ENCODE peak calls at places on chromosomes 1 and 21, in five cellular contexts. P is uterus; Y is neuronal stem cell; R is CD8-positive, alpha-beta T cell; O is IMR-90. N is an unnamed sample.
A peak's percentile ranks its signal among the peaks of the same experiment; 100 is the strongest.

GRCh38 chr1:15948091-15948591 is 27.8 kb downstream of the ZBTB17 start:
- DNase-seq in P (no peak), Y (no peak), R (no peak), O (no peak), N (no peak)

GRCh38 chr1:212229654-212230053 is 55.6 kb upstream of the PPP2R5A start:
- DNase-seq in P (peak; percentile 43), Y (no peak), R (no peak), O (peak; percentile 85), N (no peak)

GRCh38 chr1:224727851-224728250 is 111.7 kb downstream of the CNIH3 start:
- DNase-seq in P (peak; percentile 25), Y (no peak), R (no peak), O (no peak), N (no peak)

GRCh38 chr1:94125551-94126514 is 4.9 kb upstream of the ABCA4 start:
- DNase-seq in P (no peak), Y (no peak), R (no peak), O (no peak), N (no peak)

GRCh38 chr1:164774819-164775654 is 216.1 kb downstream of the PBX1 start:
- DNase-seq in P (peak; percentile 26), Y (no peak), R (peak; percentile 1), O (no peak), N (no peak)

GRCh38 chr1:237220243-237220642 is 178.3 kb downstream of the RYR2 start:
- DNase-seq in P (no peak), Y (no peak), R (no peak), O (no peak), N (no peak)

GRCh38 chr1:235953801-235954200 is 87.1 kb upstream of the LYST start:
- DNase-seq in P (no peak), Y (no peak), R (no peak), O (peak; percentile 92), N (no peak)

GRCh38 chr1:226981838-226982237 is 41.7 kb downstream of the COQ8A start:
- DNase-seq in P (no peak), Y (no peak), R (no peak), O (no peak), N (no peak)

GRCh38 chr1:91099746-91100621 is 78.1 kb upstream of the ZNF644 start:
- DNase-seq in P (no peak), Y (no peak), R (no peak), O (no peak), N (no peak)

GRCh38 chr1:32201011-32201855 is 838 bp downstream of the CCDC28B start:
- DNase-seq in P (peak; percentile 66), Y (no peak), R (peak; percentile 72), O (peak; percentile 67), N (peak; percentile 59)

GRCh38 chr1:39525366-39526165 is 34.1 kb downstream of the BMP8A start:
- DNase-seq in P (no peak), Y (no peak), R (peak; percentile 19), O (no peak), N (no peak)

GRCh38 chr1:81349194-81349965 is 451.4 kb upstream of the ADGRL2 start:
- DNase-seq in P (no peak), Y (peak; percentile 8), R (no peak), O (no peak), N (no peak)

GRCh38 chr1:234989479-234990327 is 138.9 kb downstream of the TOMM20 start:
- DNase-seq in P (no peak), Y (no peak), R (no peak), O (no peak), N (no peak)

GRCh38 chr1:118970451-118970850 is 17.7 kb downstream of the TBX15 start:
- DNase-seq in P (no peak), Y (no peak), R (no peak), O (no peak), N (no peak)
- H3K27me3 ChIP-seq in P (no peaks in the 10 kb centered on the region), Y (no peaks in the 10 kb centered on the region), R (no peaks in the 10 kb centered on the region), O (peaks cover 4% of the 10 kb centered on the region), N (peaks cover 9% of the 10 kb centered on the region)

GRCh38 chr21:32602099-32602498 is 10.1 kb downstream of the CFAP298 start:
- DNase-seq in P (no peak), Y (no peak), R (no peak), O (no peak), N (no peak)

GRCh38 chr21:32605469-32605868 is 6.7 kb downstream of the CFAP298 start:
- DNase-seq in P (no peak), Y (no peak), R (no peak), O (no peak), N (no peak)

GRCh38 chr21:32599146-32599925 is 12.8 kb downstream of the CFAP298 start:
- DNase-seq in P (no peak), Y (no peak), R (no peak), O (no peak), N (no peak)

GRCh38 chr21:32604484-32604883 is 7.7 kb downstream of the CFAP298 start:
- DNase-seq in P (no peak), Y (no peak), R (no peak), O (no peak), N (no peak)

DNA sequence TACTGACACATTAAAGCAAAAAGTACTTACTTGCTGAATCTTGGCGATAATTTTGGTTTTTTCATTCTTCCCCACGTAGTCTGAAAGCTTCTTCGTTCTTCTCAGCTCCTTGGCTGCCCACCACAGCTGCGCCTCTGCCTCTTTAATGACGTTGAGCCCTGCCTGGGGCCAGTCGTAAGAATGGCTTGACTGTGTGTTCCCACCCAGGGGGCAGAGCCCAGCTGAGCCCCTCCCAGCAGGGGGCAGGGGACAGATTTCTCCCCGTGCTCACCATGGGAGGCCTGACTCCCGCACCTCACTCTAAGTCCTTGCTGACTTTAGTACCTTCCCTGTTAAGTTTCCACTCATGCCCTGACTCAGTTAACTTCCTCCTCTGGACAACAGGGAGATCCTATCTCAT is 9.0 kb downstream of the CFAP298 start:
- DNase-seq in P (no peak), Y (no peak), R (no peak), O (no peak), N (no peak)
- H3K27ac ChIP-seq in P (no peak overlapping the region), Y (no peak overlapping the region), R (no peak overlapping the region), O (no peak overlapping the region), N (no peak overlapping the region)

DNA sequence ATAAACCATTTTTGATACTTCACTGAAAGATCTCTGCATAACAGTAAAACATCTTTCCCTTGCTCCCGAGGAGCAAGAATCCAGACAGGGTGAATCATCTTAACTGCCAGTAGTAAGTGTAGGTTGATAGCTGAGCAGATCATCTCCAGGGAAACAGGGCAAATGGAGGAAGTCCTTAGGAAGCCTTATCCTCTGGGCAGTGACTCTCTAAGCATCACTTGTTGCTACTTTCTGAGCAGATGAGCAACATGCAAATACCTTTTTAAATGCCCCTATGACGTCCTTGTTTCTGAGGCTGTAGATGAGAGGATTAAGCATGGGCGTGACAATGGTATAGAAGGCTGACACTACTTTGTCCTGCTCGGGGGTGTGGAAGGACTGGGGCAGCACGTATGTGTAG is 8.9 kb downstream of the OR2T11 start:
- DNase-seq in P (no peak), Y (no peak), R (no peak), O (no peak), N (no peak)
- H3K9me3 ChIP-seq in P (no peaks in the 10 kb centered on the region), Y (no peaks in the 10 kb centered on the region), R (no peaks in the 10 kb centered on the region), O (no peaks in the 10 kb centered on the region), N (no peaks in the 10 kb centered on the region)

DNA sequence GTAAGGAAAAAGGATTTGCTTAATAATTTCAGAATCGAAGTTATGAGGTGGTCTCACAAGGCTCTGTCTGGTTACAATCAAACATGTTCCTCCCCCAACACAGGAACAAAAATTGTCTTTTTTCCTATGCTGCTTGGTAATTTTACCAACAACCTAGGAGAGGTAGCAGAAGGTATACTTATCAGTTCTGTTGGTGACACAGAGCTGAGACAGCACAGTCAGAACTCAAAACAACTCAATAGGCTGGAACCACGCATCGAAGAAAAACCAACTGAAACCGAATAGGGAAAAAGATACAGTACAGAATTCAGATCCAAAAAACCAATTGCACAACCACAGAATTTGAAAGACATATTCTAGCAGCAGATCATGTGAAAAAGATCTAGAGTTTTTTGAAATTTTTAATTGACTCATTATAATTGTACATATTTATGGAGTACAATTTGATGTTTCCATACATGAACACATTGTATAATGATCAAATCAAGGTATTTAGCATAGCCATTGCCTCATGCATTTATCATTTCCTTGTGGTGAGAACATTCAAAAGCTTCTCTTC is 3.8 kb downstream of the G0S2 start:
- DNase-seq in P (no peak), Y (no peak), R (no peak), O (no peak), N (no peak)
- H3K27me3 ChIP-seq in P (no peaks in the 10 kb centered on the region), Y (no peaks in the 10 kb centered on the region), R (peaks cover 9% of the 10 kb centered on the region), O (peaks cover 17% of the 10 kb centered on the region), N (no peaks in the 10 kb centered on the region)

GRCh38 chr1:75812065-75812464 is 15.4 kb downstream of the MSH4 start:
- DNase-seq in P (no peak), Y (no peak), R (no peak), O (no peak), N (no peak)
- H3K27ac ChIP-seq in P (no peak overlapping the region), Y (no peak overlapping the region), R (no peak overlapping the region), O (no peak overlapping the region), N (no peak overlapping the region)

DNA sequence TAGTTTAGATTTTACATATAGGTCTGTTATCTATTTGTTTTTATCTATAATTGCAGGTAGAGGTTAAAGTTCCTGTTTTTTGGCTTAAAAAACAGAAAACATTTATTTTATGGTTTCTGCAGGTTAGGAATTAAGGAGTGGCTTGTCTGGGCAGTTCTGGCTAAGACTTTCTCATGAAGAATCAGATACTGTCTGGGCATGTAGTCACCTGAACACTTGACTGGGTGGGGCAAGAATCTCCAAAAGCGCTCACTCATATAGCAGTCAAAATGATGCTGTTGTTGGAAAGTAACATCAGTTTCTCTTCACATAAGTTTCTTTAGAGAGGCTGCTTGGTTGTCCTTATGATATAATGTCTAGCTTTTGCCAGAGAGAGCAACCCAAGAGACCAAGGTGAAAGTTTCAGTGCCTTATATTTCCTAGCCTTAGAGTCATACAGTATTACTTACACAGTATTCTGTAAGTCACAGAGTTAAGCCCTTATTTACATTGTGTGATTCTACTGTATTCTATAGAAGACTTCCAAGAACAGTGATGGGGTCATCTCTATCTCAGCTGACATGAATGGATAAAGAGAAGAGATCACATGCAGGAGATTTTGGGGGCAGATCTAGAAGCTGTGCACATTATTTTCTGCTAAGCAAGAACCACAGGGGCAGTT is 125.4 kb upstream of the GPR52 start:
- DNase-seq in P (no peak), Y (no peak), R (no peak), O (no peak), N (no peak)
- H3K9me3 ChIP-seq in P (no peaks in the 10 kb centered on the region), Y (peaks cover 17% of the 10 kb centered on the region), R (peaks cover 15% of the 10 kb centered on the region), O (peaks cover 9% of the 10 kb centered on the region), N (peaks cover 42% of the 10 kb centered on the region)

N was measured in CD4-positive, alpha-beta T cell.